ENCODE peak calls at places on chromosomes 1 and 21, in nine cellular contexts. Y is CD8-positive, alpha-beta T cell; G is left ventricle myocardium inferior; N is tibial nerve; T is fibroblast of lung; K is aorta; H is BE2C; D is small intestine; Z is GM23338. F is an unnamed sample.

GRCh38 chr1:220157738-220158137 is 63.8 kb downstream of the IARS2 start:
- DNase-seq in N (no peak), H (no peak), Y (no peak), Z (no peak), K (no peak), G (no peak), D (no peak), T (no peak), F (no peak)

GRCh38 chr1:118148034-118148433 is 37.0 kb downstream of the SPAG17 start:
- DNase-seq in G (no peak), N (no peak), Y (no peak), D (no peak), H (no peak), K (no peak), Z (no peak), T (peak; percentile 17), F (no peak)

GRCh38 chr1:93328809-93329477 is 16.8 kb upstream of the DR1 start:
- DNase-seq in D (peak; percentile 39), Z (no peak), K (no peak), Y (no peak), N (no peak), T (peak; percentile 72), H (no peak), G (no peak), F (no peak)

GRCh38 chr21:16117331-16117730 is 387.5 kb downstream of the USP25 start:
- DNase-seq in G (no peak), T (no peak), Y (no peak), H (no peak), K (no peak), N (no peak), Z (no peak), D (no peak), F (no peak)

GRCh38 chr1:147389532-147390184 is 147.2 kb downstream of the CHD1L start:
- DNase-seq in N (peak; percentile 12), K (no peak), T (peak; percentile 65), H (peak; percentile 7), G (no peak), Y (no peak), D (peak; percentile 31), Z (peak; percentile 74), F (peak; percentile 17)

GRCh38 chr21:37380349-37381323 is 14.1 kb downstream of the DYRK1A start:
- DNase-seq in K (no peak), N (no peak), D (peak; percentile 20), Y (no peak), G (no peak), Z (peak; percentile 60), H (peak; percentile 21), T (no peak), F (no peak)

GRCh38 chr1:27348861-27349783 is 7.3 kb downstream of the SYTL1 start:
- DNase-seq in N (no peak), H (peak; percentile 41), Z (peak; percentile 87), D (peak; percentile 66), K (no peak), G (no peak), Y (peak; percentile 63), T (no peak), F (peak; percentile 38)

GRCh38 chr1:204196068-204196795 is at the start of gene KISS1:
- DNase-seq in Y (no peak), T (no peak), D (no peak), K (no peak), G (no peak), Z (peak; percentile 32), H (no peak), N (no peak), F (no peak)

GRCh38 chr1:10637400-10637799 is 159.0 kb downstream of the CASZ1 start:
- DNase-seq in Z (no peak), H (no peak), G (no peak), K (no peak), Y (no peak), D (no peak), N (no peak), T (no peak), F (no peak)

GRCh38 chr21:38228115-38228514 is 28.7 kb upstream of the KCNJ15 start:
- DNase-seq in N (no peak), T (no peak), H (no peak), Z (peak; percentile 77), D (no peak), Y (no peak), K (no peak), G (no peak), F (no peak)

GRCh38 chr1:228989992-228990827 is 254.9 kb downstream of the RHOU start:
- DNase-seq in D (peak; percentile 5), T (peak; percentile 69), Y (no peak), N (peak; percentile 66), G (peak; percentile 74), Z (no peak), K (peak; percentile 90), H (peak; percentile 36), F (no peak)

GRCh38 chr1:111733183-111733995 is 5.8 kb downstream of the INKA2 start:
- DNase-seq in N (peak; percentile 26), Z (no peak), K (peak; percentile 73), D (peak; percentile 49), H (no peak), T (peak; percentile 96), G (peak; percentile 74), Y (peak; percentile 42), F (no peak)

GRCh38 chr1:14421977-14422609 is 176.4 kb upstream of the KAZN start:
- DNase-seq in K (no peak), G (no peak), H (no peak), T (no peak), Z (no peak), N (no peak), Y (no peak), D (no peak), F (no peak)

GRCh38 chr1:41329662-41330587 is 31.3 kb upstream of the FOXO6 start:
- DNase-seq in T (no peak), D (no peak), Y (peak; percentile 38), G (no peak), Z (no peak), K (no peak), H (no peak), N (no peak), F (no peak)

DNA sequence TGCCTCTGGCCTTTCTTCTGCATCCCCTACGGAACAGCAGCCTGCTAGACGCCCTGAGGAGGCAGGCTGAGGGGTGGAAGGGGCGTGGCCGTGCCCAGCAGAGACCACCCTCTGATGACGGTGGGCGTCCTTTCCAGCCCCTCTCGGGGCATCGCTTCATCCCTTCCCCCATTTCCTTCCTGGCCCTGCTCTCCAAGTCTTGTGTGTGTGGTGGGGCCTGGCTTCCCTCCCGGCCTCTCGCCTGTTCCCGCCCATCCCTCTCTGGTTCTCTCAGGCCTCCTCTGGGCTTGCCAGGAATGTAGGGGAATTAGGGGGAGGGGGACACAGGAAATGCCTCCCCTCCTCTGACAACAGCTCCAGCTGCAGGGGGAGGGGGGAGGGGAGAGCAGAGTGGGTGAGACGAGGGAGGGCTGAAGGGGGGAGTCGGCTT is 51.1 kb downstream of the SKI start:
- DNase-seq in T (peak; percentile 93), D (no peak), Z (peak; percentile 99), G (peak; percentile 74), N (no peak), Y (no peak), H (no peak), K (peak; percentile 91), F (no peak)
- H3K4me1 ChIP-seq in T (peaks cover 32% of the 10 kb centered on the region), D (peaks cover 2% of the 10 kb centered on the region), Z (peaks cover 47% of the 10 kb centered on the region), G (peaks cover 78% of the 10 kb centered on the region), N (peaks cover 74% of the 10 kb centered on the region), Y (peaks cover 55% of the 10 kb centered on the region), H (no peaks in the 10 kb centered on the region), K (no peaks in the 10 kb centered on the region), F (no peaks in the 10 kb centered on the region)

GRCh38 chr21:44767834-44768831 is 33.5 kb downstream of the UBE2G2 start:
- DNase-seq in N (no peak), T (no peak), K (no peak), G (no peak), H (no peak), Z (peak; percentile 74), Y (no peak), D (no peak), F (no peak)
- H3K4me3 ChIP-seq in N (no peak overlapping the region), T (no peak overlapping the region), K (no peak overlapping the region), G (no peak overlapping the region), H (no peak overlapping the region), Z (no peak overlapping the region), Y (no peak overlapping the region), D (no peak overlapping the region), F (no peak overlapping the region)

GRCh38 chr1:232179896-232180760 is 449.8 kb downstream of the SIPA1L2 start:
- DNase-seq in N (no peak), K (no peak), Z (peak; percentile 8), H (no peak), Y (peak; percentile 32), G (no peak), T (no peak), D (no peak), F (no peak)

GRCh38 chr1:232176222-232176621 is 453.7 kb downstream of the SIPA1L2 start:
- DNase-seq in Z (no peak), T (no peak), G (no peak), D (no peak), K (no peak), Y (no peak), N (no peak), H (no peak), F (no peak)

GRCh38 chr1:232174306-232174705 is 455.6 kb downstream of the SIPA1L2 start:
- DNase-seq in T (no peak), K (no peak), D (no peak), Y (no peak), H (peak; percentile 31), G (no peak), Z (no peak), N (no peak), F (peak; percentile 42)

GRCh38 chr1:232177438-232177837 is 452.5 kb downstream of the SIPA1L2 start:
- DNase-seq in H (no peak), Y (no peak), K (no peak), N (no peak), D (no peak), Z (no peak), T (no peak), G (no peak), F (no peak)

DNA sequence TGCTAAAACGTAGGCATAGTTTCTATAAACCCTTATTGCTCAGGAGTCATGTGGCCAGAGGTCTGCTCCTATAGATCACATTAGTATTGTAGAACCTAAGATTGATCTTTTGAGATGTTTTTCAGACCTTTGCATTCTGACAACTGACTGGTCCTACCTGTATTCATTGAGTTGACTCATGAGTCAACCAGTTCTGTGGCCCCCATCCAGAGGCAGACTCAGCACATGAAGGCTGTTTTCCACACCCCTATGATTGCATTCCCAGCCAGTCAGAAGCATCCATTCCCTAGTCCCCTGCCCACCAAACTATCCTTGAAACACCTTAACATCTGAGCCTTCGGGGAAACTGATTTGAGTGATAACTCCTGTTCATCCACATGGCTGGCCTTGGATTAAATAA is 451.7 kb downstream of the SIPA1L2 start:
- DNase-seq in H (no peak), D (no peak), G (no peak), K (no peak), N (no peak), Y (peak; percentile 25), Z (no peak), T (no peak), F (no peak)
- H3K27me3 ChIP-seq in H (no peaks in the 10 kb centered on the region), D (no peaks in the 10 kb centered on the region), G (peaks cover 7% of the 10 kb centered on the region), K (no peaks in the 10 kb centered on the region), N (no peaks in the 10 kb centered on the region), Y (no peaks in the 10 kb centered on the region), Z (no peaks in the 10 kb centered on the region), T (no peaks in the 10 kb centered on the region), F (no peaks in the 10 kb centered on the region)

GRCh38 chr1:35519432-35519831 is 37.8 kb downstream of the KIAA0319L start:
- DNase-seq in Y (no peak), Z (no peak), N (no peak), G (no peak), T (no peak), D (no peak), K (no peak), H (no peak), F (no peak)
- H3K4me1 ChIP-seq in Y (no peaks in the 10 kb centered on the region), Z (peaks cover 8% of the 10 kb centered on the region), N (no peaks in the 10 kb centered on the region), G (no peaks in the 10 kb centered on the region), T (no peaks in the 10 kb centered on the region), D (no peaks in the 10 kb centered on the region), K (no peaks in the 10 kb centered on the region), H (no peaks in the 10 kb centered on the region), F (no peaks in the 10 kb centered on the region)

F was measured in HAP-1.